ENCODE peak calls at places on chromosomes 2 and 18, in ten cellular contexts. A, F, Y, I, L, H, C, T, M and O are unnamed samples.

GRCh38 chr2:9737053-9737875 is 106.0 kb upstream of the TAF1B start:
- DNase-seq in A (no peak), F (peak; percentile 59), Y (no peak), I (no peak), L (no peak), H (no peak), C (no peak), T (peak; percentile 75), M (peak; percentile 40), O (no peak)

GRCh38 chr18:55220523-55220922 is 261.3 kb upstream of the CCDC68 start:
- DNase-seq in A (no peak), F (no peak), Y (no peak), I (no peak), L (no peak), H (no peak), C (peak; percentile 54), T (no peak), M (no peak), O (no peak)

GRCh38 chr18:22734812-22735627 is 198.1 kb upstream of the RBBP8 start:
- DNase-seq in A (no peak), F (peak; percentile 36), Y (no peak), I (peak; percentile 80), L (no peak), H (peak; percentile 38), C (no peak), T (no peak), M (no peak), O (no peak)

GRCh38 chr2:218717262-218717661 is 6.6 kb downstream of the TTLL4 start:
- DNase-seq in A (no peak), F (peak; percentile 47), Y (peak; percentile 23), I (no peak), L (no peak), H (no peak), C (no peak), T (no peak), M (no peak), O (no peak)

GRCh38 chr2:175414872-175415487 is 233.5 kb upstream of the ATP5MC3 start:
- DNase-seq in A (no peak), F (peak; percentile 67), Y (peak; percentile 78), I (peak; percentile 20), L (no peak), H (peak; percentile 52), C (peak; percentile 29), T (peak; percentile 75), M (peak; percentile 81), O (peak; percentile 59)

GRCh38 chr2:44817673-44818335 is 123.7 kb upstream of the SIX3 start:
- DNase-seq in A (no peak), F (no peak), Y (no peak), I (no peak), L (no peak), H (no peak), C (no peak), T (no peak), M (no peak), O (no peak)

GRCh38 chr2:226802573-226802972 is 3.0 kb upstream of the IRS1 start:
- DNase-seq in A (no peak), F (peak; percentile 85), Y (peak; percentile 33), I (peak; percentile 75), L (no peak), H (peak; percentile 73), C (peak; percentile 88), T (peak; percentile 67), M (peak; percentile 82), O (no peak)

GRCh38 chr2:10720983-10721343 is 467 bp upstream of the ATP6V1C2 start:
- DNase-seq in A (no peak), F (no peak), Y (no peak), I (no peak), L (no peak), H (no peak), C (no peak), T (no peak), M (no peak), O (no peak)

GRCh38 chr18:75041586-75041985 is 167.4 kb downstream of the PTGR3 start:
- DNase-seq in A (no peak), F (peak; percentile 28), Y (no peak), I (peak; percentile 9), L (no peak), H (peak; percentile 2), C (no peak), T (no peak), M (peak; percentile 51), O (no peak)

GRCh38 chr18:65221115-65221514 is 529.7 kb upstream of the CDH7 start:
- DNase-seq in A (no peak), F (no peak), Y (no peak), I (no peak), L (no peak), H (no peak), C (no peak), T (no peak), M (no peak), O (no peak)

GRCh38 chr2:31335921-31336570 is 78.5 kb downstream of the XDH start:
- DNase-seq in A (no peak), F (peak; percentile 83), Y (no peak), I (no peak), L (no peak), H (peak; percentile 69), C (no peak), T (peak; percentile 93), M (no peak), O (peak; percentile 37)

GRCh38 chr18:13219576-13219975 is 1.0 kb downstream of the LDLRAD4 start:
- DNase-seq in A (no peak), F (no peak), Y (no peak), I (no peak), L (no peak), H (no peak), C (no peak), T (no peak), M (no peak), O (no peak)

GRCh38 chr2:70967189-70967588 is 11.2 kb upstream of the ANKRD53 start:
- DNase-seq in A (no peak), F (no peak), Y (no peak), I (no peak), L (no peak), H (no peak), C (no peak), T (no peak), M (no peak), O (no peak)

GRCh38 chr2:133405252-133405651 is 163.0 kb downstream of the NCKAP5 start:
- DNase-seq in A (no peak), F (no peak), Y (no peak), I (no peak), L (no peak), H (no peak), C (no peak), T (no peak), M (no peak), O (peak; percentile 49)

GRCh38 chr18:54607213-54607934 is 16.3 kb downstream of the DYNAP start:
- DNase-seq in A (no peak), F (peak; percentile 19), Y (peak; percentile 60), I (no peak), L (no peak), H (peak; percentile 8), C (no peak), T (peak; percentile 42), M (no peak), O (no peak)

GRCh38 chr2:112947374-112947773 is 30.4 kb upstream of the IL36G start:
- DNase-seq in A (no peak), F (no peak), Y (no peak), I (no peak), L (no peak), H (no peak), C (no peak), T (no peak), M (peak; percentile 16), O (no peak)

GRCh38 chr2:186883666-186884065 is 34.7 kb upstream of the ZSWIM2 start:
- DNase-seq in A (no peak), F (peak; percentile 13), Y (no peak), I (no peak), L (no peak), H (no peak), C (no peak), T (no peak), M (no peak), O (no peak)

GRCh38 chr2:36355157-36355889 is at the start of gene CRIM1:
- DNase-seq in A (peak; percentile 62), F (peak; percentile 95), Y (peak; percentile 84), I (peak; percentile 85), L (no peak), H (peak; percentile 89), C (peak; percentile 88), T (peak; percentile 93), M (peak; percentile 58), O (peak; percentile 95)

GRCh38 chr2:241230435-241230834 is 42.0 kb downstream of the ANO7 start:
- DNase-seq in A (no peak), F (no peak), Y (no peak), I (no peak), L (no peak), H (no peak), C (no peak), T (no peak), M (no peak), O (no peak)

GRCh38 chr2:111100765-111101162 is 19.9 kb upstream of the BCL2L11 start:
- DNase-seq in A (no peak), F (no peak), Y (no peak), I (no peak), L (no peak), H (no peak), C (no peak), T (peak; percentile 13), M (peak; percentile 87), O (no peak)

GRCh38 chr18:9260388-9261380 is 73.9 kb upstream of the TWSG1 start:
- DNase-seq in A (no peak), F (peak; percentile 16), Y (no peak), I (no peak), L (no peak), H (no peak), C (no peak), T (peak; percentile 47), M (no peak), O (no peak)

GRCh38 chr2:10339647-10340592 is 37.2 kb downstream of the HPCAL1 start:
- DNase-seq in A (no peak), F (no peak), Y (no peak), I (no peak), L (no peak), H (no peak), C (no peak), T (no peak), M (no peak), O (no peak)

GRCh38 chr2:173136614-173137013 is 61.0 kb downstream of the MAP3K20 start:
- DNase-seq in A (no peak), F (no peak), Y (no peak), I (no peak), L (no peak), H (no peak), C (no peak), T (no peak), M (no peak), O (no peak)

GRCh38 chr2:99735753-99736152 is 245.9 kb upstream of the REV1 start:
- DNase-seq in A (no peak), F (no peak), Y (no peak), I (no peak), L (no peak), H (no peak), C (no peak), T (no peak), M (no peak), O (no peak)

GRCh38 chr18:76943542-76944339 is 121.4 kb downstream of the ZNF236 start:
- DNase-seq in A (no peak), F (peak; percentile 87), Y (no peak), I (peak; percentile 95), L (no peak), H (peak; percentile 22), C (no peak), T (no peak), M (no peak), O (no peak)